ENCODE peak calls at places on chromosomes 12 and 14, in eight cellular contexts. One of them, this sample, is unnamed.

GRCh38 chr12:25829192-25829591 is 129.3 kb upstream of the RASSF8 start:
- DNase-seq in HepG2: no peak
- DNase-seq in prostate gland: peak
- DNase-seq in endothelial cell of umbilical vein: peak
- DNase-seq in Panc1: no peak
- DNase-seq in spleen: no peak
- DNase-seq in upper lobe of left lung: no peak
- DNase-seq in transverse colon: peak
- DNase-seq in this sample: no peak

GRCh38 chr14:24113379-24113800 is 1.2 kb upstream of the DCAF11 start:
- DNase-seq in transverse colon: no peak
- DNase-seq in spleen: no peak
- DNase-seq in Panc1: no peak
- DNase-seq in HepG2: no peak
- DNase-seq in upper lobe of left lung: no peak
- DNase-seq in prostate gland: no peak
- DNase-seq in endothelial cell of umbilical vein: no peak
- DNase-seq in this sample: no peak

GRCh38 chr12:8076357-8076756 is 5.7 kb upstream of the NECAP1 start:
- DNase-seq in Panc1: no peak
- DNase-seq in HepG2: no peak
- DNase-seq in endothelial cell of umbilical vein: no peak
- DNase-seq in prostate gland: no peak
- DNase-seq in transverse colon: no peak
- DNase-seq in upper lobe of left lung: no peak
- DNase-seq in spleen: no peak
- DNase-seq in this sample: no peak

GRCh38 chr12:4290011-4290790 is 16.6 kb downstream of the CCND2 start:
- DNase-seq in endothelial cell of umbilical vein: no peak
- DNase-seq in spleen: no peak
- DNase-seq in HepG2: no peak
- DNase-seq in transverse colon: no peak
- DNase-seq in upper lobe of left lung: no peak
- DNase-seq in prostate gland: no peak
- DNase-seq in Panc1: no peak
- DNase-seq in this sample: no peak

GRCh38 chr12:25155031-25155576 is 39.9 kb downstream of the DNAI7 start:
- DNase-seq in endothelial cell of umbilical vein: peak
- DNase-seq in Panc1: peak
- DNase-seq in prostate gland: no peak
- DNase-seq in transverse colon: no peak
- DNase-seq in upper lobe of left lung: no peak
- DNase-seq in HepG2: peak
- DNase-seq in spleen: no peak
- DNase-seq in this sample: no peak

GRCh38 chr12:108826115-108826806 is 31.1 kb downstream of the SSH1 start:
- DNase-seq in HepG2: no peak
- DNase-seq in upper lobe of left lung: no peak
- DNase-seq in spleen: peak
- DNase-seq in transverse colon: peak
- DNase-seq in endothelial cell of umbilical vein: peak
- DNase-seq in prostate gland: no peak
- DNase-seq in Panc1: no peak
- DNase-seq in this sample: no peak

GRCh38 chr14:69652942-69653680 is 41.7 kb downstream of the SUSD6 start:
- DNase-seq in transverse colon: peak
- DNase-seq in HepG2: no peak
- DNase-seq in endothelial cell of umbilical vein: no peak
- DNase-seq in Panc1: no peak
- DNase-seq in spleen: peak
- DNase-seq in prostate gland: no peak
- DNase-seq in upper lobe of left lung: no peak
- DNase-seq in this sample: no peak

GRCh38 chr12:89073027-89073398 is 279.3 kb downstream of the DUSP6 start:
- DNase-seq in spleen: no peak
- DNase-seq in prostate gland: no peak
- DNase-seq in endothelial cell of umbilical vein: peak
- DNase-seq in transverse colon: no peak
- DNase-seq in HepG2: no peak
- DNase-seq in Panc1: no peak
- DNase-seq in upper lobe of left lung: no peak
- DNase-seq in this sample: no peak

GRCh38 chr14:61482348-61483206 is 161.2 kb downstream of the PRKCH start:
- DNase-seq in endothelial cell of umbilical vein: no peak
- DNase-seq in Panc1: no peak
- DNase-seq in prostate gland: no peak
- DNase-seq in HepG2: no peak
- DNase-seq in transverse colon: no peak
- DNase-seq in upper lobe of left lung: no peak
- DNase-seq in spleen: no peak
- DNase-seq in this sample: no peak

GRCh38 chr12:21527451-21528180 is 1.5 kb downstream of the SPX start:
- DNase-seq in spleen: peak
- DNase-seq in endothelial cell of umbilical vein: peak
- DNase-seq in Panc1: no peak
- DNase-seq in prostate gland: peak
- DNase-seq in upper lobe of left lung: peak
- DNase-seq in transverse colon: peak
- DNase-seq in HepG2: no peak
- DNase-seq in this sample: no peak

GRCh38 chr12:90945070-90945649 is 9.8 kb downstream of the CCER1 start:
- DNase-seq in HepG2: peak
- DNase-seq in upper lobe of left lung: no peak
- DNase-seq in endothelial cell of umbilical vein: peak
- DNase-seq in transverse colon: no peak
- DNase-seq in spleen: no peak
- DNase-seq in Panc1: no peak
- DNase-seq in prostate gland: no peak
- DNase-seq in this sample: no peak

GRCh38 chr12:90943248-90943647 is 11.7 kb downstream of the CCER1 start:
- DNase-seq in Panc1: no peak
- DNase-seq in transverse colon: no peak
- DNase-seq in upper lobe of left lung: no peak
- DNase-seq in spleen: no peak
- DNase-seq in prostate gland: no peak
- DNase-seq in endothelial cell of umbilical vein: no peak
- DNase-seq in HepG2: no peak
- DNase-seq in this sample: no peak

GRCh38 chr12:90938451-90938850 is 16.5 kb downstream of the CCER1 start:
- DNase-seq in upper lobe of left lung: no peak
- DNase-seq in prostate gland: no peak
- DNase-seq in Panc1: no peak
- DNase-seq in HepG2: no peak
- DNase-seq in endothelial cell of umbilical vein: peak
- DNase-seq in transverse colon: no peak
- DNase-seq in spleen: no peak
- DNase-seq in this sample: no peak

GRCh38 chr12:90939382-90939781 is 15.6 kb downstream of the CCER1 start:
- DNase-seq in transverse colon: no peak
- DNase-seq in HepG2: no peak
- DNase-seq in prostate gland: no peak
- DNase-seq in spleen: no peak
- DNase-seq in upper lobe of left lung: no peak
- DNase-seq in Panc1: no peak
- DNase-seq in endothelial cell of umbilical vein: no peak
- DNase-seq in this sample: no peak

DNA sequence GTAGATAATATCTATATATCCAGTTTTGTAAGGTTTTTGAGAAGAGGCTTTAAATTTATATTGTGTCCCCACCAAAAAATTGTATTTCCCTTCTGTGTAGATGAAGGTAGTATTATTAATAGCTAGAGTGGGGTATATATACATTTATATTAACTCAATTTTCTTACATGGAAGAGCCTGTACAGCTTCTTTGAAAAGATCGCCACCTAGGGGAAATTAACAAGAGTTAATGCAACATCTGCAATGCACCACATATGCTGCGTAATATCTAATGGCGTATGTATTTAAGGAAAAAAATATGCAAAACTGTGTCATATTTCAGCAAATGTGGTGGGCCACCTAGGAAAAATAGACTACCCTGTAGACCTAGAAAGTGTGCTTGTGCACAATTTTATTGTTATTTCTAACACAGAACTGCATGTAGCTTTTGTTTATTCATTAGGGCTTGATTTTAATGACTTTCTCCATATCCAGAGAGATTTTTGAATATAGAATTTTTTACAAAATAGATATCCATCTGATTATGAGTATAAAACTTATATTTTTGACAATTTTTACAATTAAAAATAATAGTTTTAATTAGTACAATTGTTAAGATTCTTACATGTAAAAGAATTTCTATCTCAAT is 14.0 kb downstream of the CCER1 start:
- DNase-seq in spleen: no peak
- DNase-seq in prostate gland: no peak
- DNase-seq in endothelial cell of umbilical vein: peak
- DNase-seq in Panc1: peak
- DNase-seq in HepG2: peak
- DNase-seq in transverse colon: no peak
- DNase-seq in upper lobe of left lung: no peak
- DNase-seq in this sample: no peak
- TF ChIP-seq POLR2AphosphoS5 in spleen: no peak
- TF ChIP-seq POLR2AphosphoS5 in prostate gland: no peak
- TF ChIP-seq POLR2AphosphoS5 in endothelial cell of umbilical vein: no peak
- TF ChIP-seq POLR2AphosphoS5 in Panc1: no peak
- TF ChIP-seq POLR2AphosphoS5 in HepG2: no peak
- TF ChIP-seq POLR2AphosphoS5 in transverse colon: no peak
- TF ChIP-seq POLR2AphosphoS5 in upper lobe of left lung: no peak
- TF ChIP-seq POLR2AphosphoS5 in this sample: no peak

GRCh38 chr12:132560421-132560830 is 50.0 kb downstream of the LRCOL1 start:
- DNase-seq in transverse colon: peak
- DNase-seq in upper lobe of left lung: peak
- DNase-seq in Panc1: no peak
- DNase-seq in spleen: peak
- DNase-seq in HepG2: no peak
- DNase-seq in endothelial cell of umbilical vein: peak
- DNase-seq in prostate gland: no peak
- DNase-seq in this sample: no peak

GRCh38 chr12:132559652-132560420 is 50.5 kb downstream of the LRCOL1 start:
- DNase-seq in endothelial cell of umbilical vein: peak
- DNase-seq in spleen: peak
- DNase-seq in transverse colon: peak
- DNase-seq in HepG2: peak
- DNase-seq in upper lobe of left lung: peak
- DNase-seq in prostate gland: peak
- DNase-seq in Panc1: no peak
- DNase-seq in this sample: no peak

GRCh38 chr12:132560831-132561783 is 49.3 kb downstream of the LRCOL1 start:
- DNase-seq in transverse colon: peak
- DNase-seq in endothelial cell of umbilical vein: peak
- DNase-seq in HepG2: peak
- DNase-seq in Panc1: peak
- DNase-seq in spleen: peak
- DNase-seq in prostate gland: peak
- DNase-seq in upper lobe of left lung: peak
- DNase-seq in this sample: no peak

GRCh38 chr12:132562489-132563045 is 47.8 kb downstream of the LRCOL1 start:
- DNase-seq in endothelial cell of umbilical vein: no peak
- DNase-seq in spleen: no peak
- DNase-seq in Panc1: no peak
- DNase-seq in HepG2: no peak
- DNase-seq in transverse colon: no peak
- DNase-seq in upper lobe of left lung: peak
- DNase-seq in prostate gland: no peak
- DNase-seq in this sample: no peak

GRCh38 chr12:132561784-132562156 is 48.6 kb downstream of the LRCOL1 start:
- DNase-seq in Panc1: no peak
- DNase-seq in upper lobe of left lung: no peak
- DNase-seq in HepG2: no peak
- DNase-seq in spleen: no peak
- DNase-seq in transverse colon: no peak
- DNase-seq in endothelial cell of umbilical vein: no peak
- DNase-seq in prostate gland: no peak
- DNase-seq in this sample: no peak
- H3K4me3 ChIP-seq in Panc1: no peak
- H3K4me3 ChIP-seq in upper lobe of left lung: no peak
- H3K4me3 ChIP-seq in HepG2: no peak
- H3K4me3 ChIP-seq in spleen: no peak
- H3K4me3 ChIP-seq in transverse colon: no peak
- H3K4me3 ChIP-seq in endothelial cell of umbilical vein: no peak
- H3K4me3 ChIP-seq in prostate gland: no peak
- H3K4me3 ChIP-seq in this sample: no peak

DNA sequence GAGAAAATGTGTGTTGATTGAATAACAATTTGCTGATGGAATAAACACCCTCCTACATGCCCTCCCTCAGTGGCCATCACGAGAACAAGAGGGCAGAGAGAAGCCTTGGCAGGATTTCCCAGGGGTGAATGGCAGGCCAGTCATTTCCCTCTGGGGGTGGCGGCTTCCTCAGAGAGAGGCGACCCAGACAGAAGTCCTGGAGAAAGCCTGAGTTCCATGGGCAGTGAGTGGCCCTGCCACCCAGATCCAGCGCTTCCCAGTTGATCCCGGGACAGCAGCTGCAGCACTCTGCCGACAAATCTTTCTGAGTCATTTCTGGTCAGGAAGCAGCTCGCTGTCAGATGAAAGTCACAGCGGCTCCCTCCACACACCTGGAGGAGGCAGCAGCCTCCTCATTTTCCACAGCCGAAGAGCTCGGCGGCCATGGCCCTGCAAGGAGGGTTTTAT is 123.0 kb downstream of the SCARB1 start:
- DNase-seq in Panc1: no peak
- DNase-seq in spleen: no peak
- DNase-seq in endothelial cell of umbilical vein: peak
- DNase-seq in prostate gland: no peak
- DNase-seq in HepG2: peak
- DNase-seq in upper lobe of left lung: no peak
- DNase-seq in transverse colon: peak
- DNase-seq in this sample: no peak
- TF ChIP-seq POLR2AphosphoS5 in Panc1: no peak
- TF ChIP-seq POLR2AphosphoS5 in spleen: peak
- TF ChIP-seq POLR2AphosphoS5 in endothelial cell of umbilical vein: peak
- TF ChIP-seq POLR2AphosphoS5 in prostate gland: no peak
- TF ChIP-seq POLR2AphosphoS5 in HepG2: no peak
- TF ChIP-seq POLR2AphosphoS5 in upper lobe of left lung: peak
- TF ChIP-seq POLR2AphosphoS5 in transverse colon: no peak
- TF ChIP-seq POLR2AphosphoS5 in this sample: no peak

DNA sequence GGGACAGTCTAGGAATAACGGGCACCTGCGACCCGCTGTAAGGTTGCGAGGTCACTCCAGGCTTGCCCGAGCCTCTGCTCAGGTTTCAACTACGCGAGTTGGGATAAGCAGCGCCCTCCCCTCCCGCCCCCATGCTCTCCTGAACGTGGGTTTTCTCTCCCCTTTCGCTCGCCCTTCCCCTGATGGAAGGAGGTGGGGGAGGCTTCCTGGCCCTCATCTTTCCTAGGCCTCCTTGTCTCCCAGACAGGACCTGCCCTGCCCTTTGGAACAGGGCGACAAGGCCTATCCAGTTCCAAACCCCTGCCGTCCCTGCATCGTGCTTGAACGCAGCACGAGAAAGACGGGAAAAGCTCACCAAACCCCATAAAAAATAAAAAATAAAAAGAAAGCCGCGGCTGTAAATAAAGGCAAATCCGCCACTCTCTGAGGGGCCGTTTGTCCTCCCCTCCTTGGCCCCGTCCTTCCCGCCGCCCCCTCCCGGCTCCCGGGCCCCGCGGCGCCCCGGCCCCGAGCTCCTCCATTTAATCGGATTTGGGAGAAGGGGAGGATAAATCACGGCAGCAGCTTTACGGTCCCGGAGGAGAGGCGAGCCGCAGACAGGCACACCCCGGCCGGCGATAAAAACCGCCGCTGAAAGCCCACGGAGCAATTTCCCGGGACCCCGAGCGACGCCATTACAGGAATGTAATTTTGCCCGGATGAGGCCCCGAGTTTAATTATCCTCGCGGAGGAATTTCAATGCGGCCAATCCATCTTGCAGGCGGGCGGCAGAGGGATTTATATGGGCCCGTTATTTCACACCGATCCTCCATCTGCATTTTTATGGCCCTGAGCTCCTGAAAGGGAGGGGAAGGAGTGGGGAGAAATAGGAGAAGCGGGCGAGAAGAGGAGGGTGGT is 1.1 kb upstream of the ATP5MC2 start:
- DNase-seq in Panc1: no peak
- DNase-seq in spleen: peak
- DNase-seq in endothelial cell of umbilical vein: peak
- DNase-seq in transverse colon: peak
- DNase-seq in prostate gland: no peak
- DNase-seq in upper lobe of left lung: peak
- DNase-seq in HepG2: no peak
- DNase-seq in this sample: peak
- H3K4me3 ChIP-seq in Panc1: peak
- H3K4me3 ChIP-seq in spleen: peak
- H3K4me3 ChIP-seq in endothelial cell of umbilical vein: peak
- H3K4me3 ChIP-seq in transverse colon: peak
- H3K4me3 ChIP-seq in prostate gland: peak
- H3K4me3 ChIP-seq in upper lobe of left lung: peak
- H3K4me3 ChIP-seq in HepG2: no peak
- H3K4me3 ChIP-seq in this sample: peak